ENCODE peak calls at places on chromosomes 16 and 17, in nine cellular contexts. I is cardiac fibroblast, K is adrenal gland, R is RWPE1, U is GM13977, L is type B pancreatic cell, O is NB4, H is choroid plexus epithelial cell, Q is GM23338. M is an unnamed sample.
A peak's percentile ranks its signal among the peaks of the same experiment; 100 is the strongest.

GRCh38 chr17:62064791-62065563 is at the start of gene MED13:
- DNase-seq in I (peak; percentile 45), K (peak; percentile 75), R (peak; percentile 63), U (peak; percentile 66), L (peak; percentile 75), O (peak; percentile 61), H (peak; percentile 42), Q (peak; percentile 64), M (peak; percentile 49)

GRCh38 chr17:42055496-42055895 is 5.1 kb upstream of the C17orf113 start:
- DNase-seq in I (no peak), K (peak; percentile 60), R (no peak), U (no peak), L (no peak), O (peak; percentile 45), H (no peak), Q (no peak), M (no peak)

GRCh38 chr16:9258423-9259051 is 167.1 kb downstream of the HAPSTR1 start:
- DNase-seq in I (peak; percentile 1), K (no peak), R (peak; percentile 32), U (peak; percentile 66), L (no peak), O (peak; percentile 61), H (peak; percentile 4), Q (peak; percentile 87), M (peak; percentile 49)

GRCh38 chr16:27505297-27506236 is 44.1 kb downstream of the GTF3C1 start:
- DNase-seq in I (peak; percentile 36), K (no peak), R (peak; percentile 49), U (no peak), L (no peak), O (no peak), H (no peak), Q (no peak), M (peak; percentile 48)

GRCh38 chr17:40311575-40311974 is 2.6 kb downstream of the RARA start:
- DNase-seq in I (no peak), K (peak; percentile 74), R (peak; percentile 51), U (peak; percentile 23), L (no peak), O (no peak), H (peak; percentile 57), Q (no peak), M (peak; percentile 81)

GRCh38 chr16:53609536-53609935 is 94.1 kb downstream of the RPGRIP1L start:
- DNase-seq in I (no peak), K (no peak), R (no peak), U (no peak), L (no peak), O (no peak), H (no peak), Q (no peak), M (no peak)

GRCh38 chr16:88378836-88379693 is 3.7 kb upstream of the ZNF469 start:
- DNase-seq in I (no peak), K (no peak), R (no peak), U (no peak), L (no peak), O (no peak), H (no peak), Q (no peak), M (no peak)

GRCh38 chr17:1490643-1491405 is 1.7 kb downstream of the MYO1C start:
- DNase-seq in I (peak; percentile 55), K (peak; percentile 52), R (peak; percentile 63), U (peak; percentile 95), L (no peak), O (peak; percentile 49), H (no peak), Q (peak; percentile 80), M (peak; percentile 52)

GRCh38 chr16:62289230-62289629 is 253.0 kb upstream of the CDH8 start:
- DNase-seq in I (no peak), K (no peak), R (no peak), U (no peak), L (no peak), O (no peak), H (no peak), Q (no peak), M (no peak)

GRCh38 chr17:61407211-61407911 is 7.7 kb downstream of the TBX2 start:
- DNase-seq in I (no peak), K (peak; percentile 13), R (no peak), U (no peak), L (no peak), O (no peak), H (no peak), Q (no peak), M (no peak)

GRCh38 chr16:67936124-67936875 is at the start of gene PSMB10:
- DNase-seq in I (peak; percentile 69), K (peak; percentile 64), R (peak; percentile 51), U (peak; percentile 64), L (no peak), O (peak; percentile 84), H (peak; percentile 83), Q (peak; percentile 63), M (peak; percentile 39)

GRCh38 chr16:54460254-54460860 is 173.8 kb upstream of the IRX3 start:
- DNase-seq in I (no peak), K (no peak), R (no peak), U (no peak), L (no peak), O (no peak), H (peak; percentile 69), Q (no peak), M (no peak)

GRCh38 chr16:89334461-89334860 is 117.0 kb downstream of the ZNF778 start:
- DNase-seq in I (no peak), K (peak; percentile 23), R (no peak), U (no peak), L (no peak), O (no peak), H (no peak), Q (no peak), M (no peak)

GRCh38 chr17:59565959-59566324 is 532 bp downstream of the DHX40 start:
- DNase-seq in I (peak; percentile 79), K (peak; percentile 74), R (peak; percentile 74), U (peak; percentile 73), L (no peak), O (peak; percentile 76), H (peak; percentile 80), Q (peak; percentile 90), M (peak; percentile 53)

GRCh38 chr17:67511012-67511411 is 133.9 kb downstream of the PITPNC1 start:
- DNase-seq in I (no peak), K (no peak), R (no peak), U (no peak), L (no peak), O (no peak), H (no peak), Q (no peak), M (peak; percentile 44)

GRCh38 chr17:44167181-44167861 is 3.2 kb upstream of the ASB16 start:
- DNase-seq in I (no peak), K (no peak), R (no peak), U (no peak), L (no peak), O (no peak), H (no peak), Q (no peak), M (no peak)

GRCh38 chr17:5097101-5097834 is 14.4 kb downstream of the ZNF232 start:
- DNase-seq in I (no peak), K (peak; percentile 34), R (no peak), U (no peak), L (peak; percentile 83), O (no peak), H (no peak), Q (peak; percentile 98), M (no peak)

GRCh38 chr17:51660266-51660665 is 399.9 kb downstream of the UTP18 start:
- DNase-seq in I (no peak), K (no peak), R (no peak), U (no peak), L (no peak), O (no peak), H (no peak), Q (no peak), M (no peak)

GRCh38 chr17:54754560-54754959 is 146.1 kb upstream of the TOM1L1 start:
- DNase-seq in I (no peak), K (no peak), R (no peak), U (no peak), L (no peak), O (peak; percentile 48), H (no peak), Q (peak; percentile 55), M (no peak)

GRCh38 chr16:9159839-9160550 is 68.6 kb downstream of the HAPSTR1 start:
- DNase-seq in I (peak; percentile 50), K (peak; percentile 57), R (peak; percentile 59), U (peak; percentile 63), L (peak; percentile 75), O (peak; percentile 58), H (peak; percentile 79), Q (peak; percentile 93), M (peak; percentile 68)

GRCh38 chr16:54164789-54165173 is 121.8 kb downstream of the IRX3 start:
- DNase-seq in I (no peak), K (no peak), R (no peak), U (no peak), L (no peak), O (peak; percentile 55), H (no peak), Q (no peak), M (no peak)

GRCh38 chr17:9824094-9824493 is 1.6 kb upstream of the GLP2R start:
- DNase-seq in I (no peak), K (no peak), R (peak; percentile 18), U (no peak), L (no peak), O (peak; percentile 12), H (no peak), Q (peak; percentile 22), M (no peak)
- TF ChIP-seq CTCF in I (no peak), K (no peak), R (no peak), U (peak; percentile 25), L (no peak), O (peak; percentile 40), H (peak; percentile 23), Q (peak; percentile 39), M (no peak)

GRCh38 chr16:80460004-80460403 is 80.8 kb upstream of the DYNLRB2 start:
- DNase-seq in I (no peak), K (no peak), R (no peak), U (no peak), L (no peak), O (no peak), H (no peak), Q (no peak), M (no peak)
- TF ChIP-seq CTCF in I (no peak), K (no peak), R (no peak), U (no peak), L (no peak), O (no peak), H (no peak), Q (no peak), M (no peak)

DNA sequence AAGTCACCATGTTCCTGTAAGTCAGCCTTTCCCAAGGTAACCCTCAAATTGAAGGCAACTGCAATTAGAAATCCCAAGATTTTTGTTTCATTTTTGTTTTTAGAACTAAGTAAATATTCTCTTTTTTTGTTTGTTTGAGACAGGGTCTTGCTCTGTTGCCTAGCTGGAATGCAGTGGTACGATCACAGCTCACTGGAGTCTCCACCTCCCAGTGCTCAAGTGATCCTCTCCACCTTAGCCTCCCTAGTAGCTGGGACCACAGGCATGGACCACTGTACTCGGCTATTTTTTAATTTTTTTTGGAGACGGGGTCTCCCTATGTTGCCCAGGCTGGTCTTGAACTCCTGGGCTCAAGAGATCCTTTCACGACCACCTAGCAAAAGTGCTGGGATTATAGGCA is 10.6 kb upstream of the LRRC59 start:
- DNase-seq in I (no peak), K (no peak), R (no peak), U (no peak), L (no peak), O (no peak), H (no peak), Q (no peak), M (no peak)
- TF ChIP-seq CTCF in I (no peak), K (no peak), R (no peak), U (no peak), L (no peak), O (no peak), H (no peak), Q (no peak), M (no peak)

GRCh38 chr16:11506816-11507305 is 79.9 kb downstream of the LITAF start:
- DNase-seq in I (no peak), K (no peak), R (no peak), U (peak; percentile 49), L (no peak), O (peak; percentile 70), H (no peak), Q (no peak), M (no peak)
- TF ChIP-seq CTCF in I (no peak), K (no peak), R (no peak), U (peak; percentile 5), L (no peak), O (no peak), H (no peak), Q (no peak), M (no peak)